ENCODE peak calls at places on chromosomes 5 and 9, in four cellular contexts. One of them, this sample, is unnamed.

GRCh38 chr5:150065886-150066285 is 20.5 kb downstream of the CSF1R start:
- DNase-seq in prostate gland: no peak
- DNase-seq in left ventricle myocardium inferior: no peak
- DNase-seq in fibroblast of lung: no peak
- DNase-seq in this sample: no peak

GRCh38 chr5:38825494-38825893 is 20.3 kb upstream of the OSMR start:
- DNase-seq in prostate gland: no peak
- DNase-seq in left ventricle myocardium inferior: no peak
- DNase-seq in fibroblast of lung: peak
- DNase-seq in this sample: no peak

GRCh38 chr5:78824826-78825225 is 160.3 kb downstream of the ARSB start:
- DNase-seq in prostate gland: no peak
- DNase-seq in left ventricle myocardium inferior: no peak
- DNase-seq in fibroblast of lung: peak
- DNase-seq in this sample: no peak

GRCh38 chr9:124708070-124708469 is 63.0 kb downstream of the NR6A1 start:
- DNase-seq in prostate gland: no peak
- DNase-seq in left ventricle myocardium inferior: no peak
- DNase-seq in fibroblast of lung: no peak
- DNase-seq in this sample: no peak

GRCh38 chr9:129241725-129242124 is 63.7 kb upstream of the IER5L start:
- DNase-seq in prostate gland: no peak
- DNase-seq in left ventricle myocardium inferior: peak
- DNase-seq in fibroblast of lung: no peak
- DNase-seq in this sample: no peak

GRCh38 chr9:69951411-69951810 is 92.2 kb upstream of the MAMDC2 start:
- DNase-seq in prostate gland: no peak
- DNase-seq in left ventricle myocardium inferior: no peak
- DNase-seq in fibroblast of lung: peak
- DNase-seq in this sample: no peak

GRCh38 chr9:112046181-112046580 is 128.9 kb downstream of the SUSD1 start:
- DNase-seq in prostate gland: no peak
- DNase-seq in left ventricle myocardium inferior: no peak
- DNase-seq in fibroblast of lung: peak
- DNase-seq in this sample: no peak

GRCh38 chr5:91910247-91910646 is 527.1 kb upstream of the ARRDC3 start:
- DNase-seq in prostate gland: no peak
- DNase-seq in left ventricle myocardium inferior: no peak
- DNase-seq in fibroblast of lung: no peak
- DNase-seq in this sample: no peak

GRCh38 chr9:125750656-125751035 is 3.5 kb downstream of the PBX3 start:
- DNase-seq in prostate gland: no peak
- DNase-seq in left ventricle myocardium inferior: no peak
- DNase-seq in fibroblast of lung: no peak
- DNase-seq in this sample: no peak
- H3K4me3 ChIP-seq in prostate gland: peak
- H3K4me3 ChIP-seq in left ventricle myocardium inferior: peak
- H3K4me3 ChIP-seq in fibroblast of lung: peak
- H3K4me3 ChIP-seq in this sample: no peak

GRCh38 chr5:61330879-61331406 is 1.1 kb upstream of the ZSWIM6 start:
- DNase-seq in prostate gland: peak
- DNase-seq in left ventricle myocardium inferior: peak
- DNase-seq in fibroblast of lung: peak
- DNase-seq in this sample: peak
- TF ChIP-seq CTCF in prostate gland: peak
- TF ChIP-seq CTCF in left ventricle myocardium inferior: peak
- TF ChIP-seq CTCF in fibroblast of lung: peak
- TF ChIP-seq CTCF in this sample: peak

GRCh38 chr5:140362311-140362710 is 2.3 kb downstream of the SLC4A9 start:
- DNase-seq in prostate gland: no peak
- DNase-seq in left ventricle myocardium inferior: no peak
- DNase-seq in fibroblast of lung: no peak
- DNase-seq in this sample: no peak

GRCh38 chr5:140363631-140364471 is 3.9 kb downstream of the SLC4A9 start:
- DNase-seq in prostate gland: no peak
- DNase-seq in left ventricle myocardium inferior: no peak
- DNase-seq in fibroblast of lung: no peak
- DNase-seq in this sample: no peak

GRCh38 chr5:140361901-140362300 is 1.9 kb downstream of the SLC4A9 start:
- DNase-seq in prostate gland: no peak
- DNase-seq in left ventricle myocardium inferior: no peak
- DNase-seq in fibroblast of lung: no peak
- DNase-seq in this sample: no peak

GRCh38 chr5:140364472-140364765 is 4.4 kb downstream of the SLC4A9 start:
- DNase-seq in prostate gland: no peak
- DNase-seq in left ventricle myocardium inferior: no peak
- DNase-seq in fibroblast of lung: no peak
- DNase-seq in this sample: no peak

DNA sequence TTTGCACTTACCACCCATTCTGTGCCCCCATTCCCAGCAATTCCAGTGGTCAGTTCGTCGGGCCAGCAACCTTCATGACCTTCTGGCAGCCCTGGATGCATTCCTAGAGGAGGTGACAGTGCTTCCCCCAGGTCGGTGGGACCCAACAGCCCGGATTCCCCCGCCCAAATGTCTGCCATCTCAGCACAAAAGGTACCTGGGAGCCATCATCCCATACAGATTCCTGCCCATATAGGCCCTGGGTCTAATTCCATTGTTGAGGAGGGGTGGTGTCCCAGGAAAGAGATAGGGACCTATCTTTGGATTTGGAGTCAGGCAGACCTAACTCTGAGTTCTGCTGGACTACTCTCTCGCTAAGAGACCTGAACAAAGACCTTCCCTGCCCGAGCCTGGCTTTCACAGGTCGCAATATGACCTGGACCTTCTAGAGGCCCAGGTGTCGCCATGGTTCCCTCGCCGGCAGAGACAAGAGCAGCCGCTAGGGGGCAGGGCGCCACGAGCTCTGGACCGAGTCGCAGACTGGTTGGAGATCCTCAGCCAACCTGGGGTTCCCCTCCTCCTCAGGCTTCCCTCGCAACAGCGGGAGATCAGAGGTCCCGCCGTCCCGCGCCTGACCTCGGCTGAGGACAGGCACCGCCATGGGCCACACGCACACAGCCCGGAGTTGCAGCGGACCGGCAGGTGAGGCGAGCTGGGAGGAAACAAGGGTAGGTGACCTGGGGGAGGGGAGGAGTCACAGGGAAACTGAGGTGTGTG is 3.1 kb downstream of the SLC4A9 start:
- DNase-seq in prostate gland: peak
- DNase-seq in left ventricle myocardium inferior: peak
- DNase-seq in fibroblast of lung: peak
- DNase-seq in this sample: no peak
- H3K4me3 ChIP-seq in prostate gland: peak
- H3K4me3 ChIP-seq in left ventricle myocardium inferior: peak
- H3K4me3 ChIP-seq in fibroblast of lung: peak
- H3K4me3 ChIP-seq in this sample: peak

GRCh38 chr9:98755006-98755618 is 41.2 kb downstream of the ANKS6 start:
- DNase-seq in prostate gland: no peak
- DNase-seq in left ventricle myocardium inferior: no peak
- DNase-seq in fibroblast of lung: no peak
- DNase-seq in this sample: no peak
- TF ChIP-seq CTCF in prostate gland: no peak
- TF ChIP-seq CTCF in left ventricle myocardium inferior: no peak
- TF ChIP-seq CTCF in fibroblast of lung: no peak
- TF ChIP-seq CTCF in this sample: no peak

GRCh38 chr9:121286688-121286972 is 18.7 kb downstream of the GSN start:
- DNase-seq in prostate gland: no peak
- DNase-seq in left ventricle myocardium inferior: no peak
- DNase-seq in fibroblast of lung: no peak
- DNase-seq in this sample: no peak

GRCh38 chr9:121286973-121287721 is 19.2 kb downstream of the GSN start:
- DNase-seq in prostate gland: peak
- DNase-seq in left ventricle myocardium inferior: peak
- DNase-seq in fibroblast of lung: peak
- DNase-seq in this sample: no peak

GRCh38 chr9:121289554-121290370 is 21.8 kb downstream of the GSN start:
- DNase-seq in prostate gland: no peak
- DNase-seq in left ventricle myocardium inferior: no peak
- DNase-seq in fibroblast of lung: no peak
- DNase-seq in this sample: no peak

GRCh38 chr9:121288557-121288873 is 20.6 kb downstream of the GSN start:
- DNase-seq in prostate gland: no peak
- DNase-seq in left ventricle myocardium inferior: no peak
- DNase-seq in fibroblast of lung: no peak
- DNase-seq in this sample: no peak

DNA sequence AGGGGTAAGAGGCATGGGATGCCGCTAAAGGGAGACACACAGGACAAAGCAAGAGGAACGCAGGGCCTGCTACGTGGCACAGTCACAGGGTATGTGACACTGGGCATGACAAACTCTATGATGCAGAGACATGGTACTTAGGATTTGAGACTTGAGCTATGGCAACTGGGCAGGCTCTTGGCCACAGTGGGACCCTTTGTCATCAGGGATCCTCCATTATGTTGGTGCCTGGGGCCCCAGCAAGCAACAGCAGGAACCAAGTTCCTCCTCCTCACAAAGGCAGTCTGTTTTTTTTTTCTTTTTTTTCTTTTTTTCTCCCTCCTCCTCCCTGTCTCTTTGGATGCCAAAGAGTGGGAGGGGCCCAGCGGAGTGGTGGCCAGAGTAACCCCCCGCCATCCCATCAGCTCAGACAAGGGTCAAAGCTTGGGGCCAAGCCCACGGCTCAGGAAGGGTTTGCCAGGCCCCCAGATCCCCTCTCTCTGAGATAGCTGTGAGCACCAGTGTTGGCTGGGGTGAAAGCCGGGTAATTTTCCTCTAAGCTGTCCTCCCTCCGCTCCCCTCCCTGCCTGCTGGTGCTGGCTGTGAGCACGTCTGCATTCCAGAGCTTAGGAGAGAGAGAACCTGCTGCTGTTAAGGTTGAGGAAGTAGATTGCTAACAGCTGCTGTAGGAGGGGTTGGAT is 21.1 kb downstream of the GSN start:
- DNase-seq in prostate gland: peak
- DNase-seq in left ventricle myocardium inferior: peak
- DNase-seq in fibroblast of lung: peak
- DNase-seq in this sample: no peak
- H3K4me3 ChIP-seq in prostate gland: no peak
- H3K4me3 ChIP-seq in left ventricle myocardium inferior: peak
- H3K4me3 ChIP-seq in fibroblast of lung: no peak
- H3K4me3 ChIP-seq in this sample: no peak

DNA sequence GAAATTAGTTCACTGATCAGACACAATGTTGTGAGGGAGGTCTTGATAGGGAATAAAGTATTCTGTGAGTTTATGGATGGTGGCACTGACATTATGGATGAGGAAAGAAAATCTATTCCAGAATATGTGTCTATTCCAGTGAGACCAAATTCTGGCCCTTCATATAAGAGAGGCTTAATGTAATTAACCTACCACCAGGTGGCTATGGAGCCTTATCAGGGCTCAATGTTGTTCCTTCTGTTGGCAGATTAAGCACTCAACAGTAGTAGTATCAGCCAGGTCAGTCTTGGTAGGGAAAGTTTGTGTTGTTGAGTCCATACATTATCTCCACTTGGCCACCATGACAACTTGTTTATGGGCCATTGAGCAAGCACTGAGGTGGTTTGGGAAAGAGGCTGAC is 41.7 kb upstream of the BARX1 start:
- DNase-seq in prostate gland: no peak
- DNase-seq in left ventricle myocardium inferior: no peak
- DNase-seq in fibroblast of lung: no peak
- DNase-seq in this sample: no peak
- TF ChIP-seq CTCF in prostate gland: no peak
- TF ChIP-seq CTCF in left ventricle myocardium inferior: no peak
- TF ChIP-seq CTCF in fibroblast of lung: no peak
- TF ChIP-seq CTCF in this sample: peak

GRCh38 chr9:89536145-89536574 is 38.2 kb upstream of the SEMA4D start:
- DNase-seq in prostate gland: no peak
- DNase-seq in left ventricle myocardium inferior: no peak
- DNase-seq in fibroblast of lung: no peak
- DNase-seq in this sample: no peak
- H3K4me3 ChIP-seq in prostate gland: no peak
- H3K4me3 ChIP-seq in left ventricle myocardium inferior: no peak
- H3K4me3 ChIP-seq in fibroblast of lung: no peak
- H3K4me3 ChIP-seq in this sample: no peak

DNA sequence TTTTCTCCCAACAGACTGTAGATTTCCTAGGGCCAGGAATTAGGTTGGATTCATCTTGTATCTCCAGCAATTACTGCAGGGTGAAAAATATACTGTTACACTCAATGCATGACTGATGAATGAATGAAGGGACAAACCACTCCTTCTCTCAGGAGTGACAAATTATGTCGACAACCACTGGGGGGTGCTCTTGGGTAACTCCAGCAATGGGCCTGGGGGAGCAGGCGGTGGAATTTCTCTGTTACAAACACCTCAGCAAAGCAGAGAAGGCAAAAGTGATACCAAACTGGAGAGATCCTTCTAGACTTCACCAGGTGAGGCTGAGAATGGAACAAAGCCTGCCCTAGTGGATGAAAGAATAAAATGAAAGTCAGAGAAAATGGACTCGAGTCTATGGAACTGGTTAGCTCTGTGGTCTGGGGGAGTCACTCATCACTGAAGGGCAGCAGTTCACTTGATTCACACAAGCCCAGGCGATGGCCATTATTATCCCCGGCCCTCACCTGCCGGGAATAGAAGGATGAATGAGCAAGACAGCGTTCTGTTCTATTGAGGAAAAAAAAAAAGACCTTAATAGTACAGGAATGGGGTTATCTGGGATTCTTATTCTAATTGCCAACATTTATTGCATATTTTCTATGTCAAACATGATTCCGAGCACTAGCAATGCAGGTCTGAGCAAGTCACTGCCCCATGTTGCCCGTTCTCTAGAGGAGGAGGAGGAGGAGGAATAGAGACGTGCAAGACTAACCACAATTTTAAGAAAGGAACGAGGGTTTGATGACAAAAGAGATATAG is 341.1 kb downstream of the ASTN2 start:
- DNase-seq in prostate gland: peak
- DNase-seq in left ventricle myocardium inferior: no peak
- DNase-seq in fibroblast of lung: no peak
- DNase-seq in this sample: no peak
- TF ChIP-seq CTCF in prostate gland: peak
- TF ChIP-seq CTCF in left ventricle myocardium inferior: peak
- TF ChIP-seq CTCF in fibroblast of lung: peak
- TF ChIP-seq CTCF in this sample: peak

GRCh38 chr5:59768204-59769040 is 125.1 kb downstream of the PDE4D start:
- DNase-seq in prostate gland: peak
- DNase-seq in left ventricle myocardium inferior: peak
- DNase-seq in fibroblast of lung: peak
- DNase-seq in this sample: peak

GRCh38 chr5:59765446-59765845 is 128.1 kb downstream of the PDE4D start:
- DNase-seq in prostate gland: no peak
- DNase-seq in left ventricle myocardium inferior: no peak
- DNase-seq in fibroblast of lung: no peak
- DNase-seq in this sample: no peak

GRCh38 chr5:59767753-59768159 is 125.8 kb downstream of the PDE4D start:
- DNase-seq in prostate gland: no peak
- DNase-seq in left ventricle myocardium inferior: no peak
- DNase-seq in fibroblast of lung: no peak
- DNase-seq in this sample: no peak

GRCh38 chr5:59764361-59764760 is 129.2 kb downstream of the PDE4D start:
- DNase-seq in prostate gland: no peak
- DNase-seq in left ventricle myocardium inferior: no peak
- DNase-seq in fibroblast of lung: no peak
- DNase-seq in this sample: no peak

DNA sequence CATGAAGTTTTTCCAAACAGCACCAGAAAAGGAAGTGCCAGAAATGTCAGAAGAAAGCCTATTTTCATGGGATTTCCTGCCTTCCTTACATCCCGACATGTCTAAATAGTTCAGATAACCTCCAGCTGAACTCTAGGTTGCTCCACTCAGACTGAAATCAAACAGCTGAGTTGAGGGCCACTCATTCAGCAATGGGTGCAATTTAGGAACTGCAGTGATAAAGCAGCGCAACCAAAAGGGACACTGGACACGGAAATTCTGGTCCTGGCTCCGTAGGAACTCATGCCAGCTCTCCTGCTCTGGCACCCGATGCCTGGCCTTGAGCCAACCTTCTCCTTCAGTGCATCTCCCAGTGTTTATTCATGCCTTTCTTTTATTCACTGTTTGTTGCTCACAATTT is 127.1 kb downstream of the PDE4D start:
- DNase-seq in prostate gland: peak
- DNase-seq in left ventricle myocardium inferior: no peak
- DNase-seq in fibroblast of lung: peak
- DNase-seq in this sample: no peak
- H3K4me3 ChIP-seq in prostate gland: peak
- H3K4me3 ChIP-seq in left ventricle myocardium inferior: peak
- H3K4me3 ChIP-seq in fibroblast of lung: no peak
- H3K4me3 ChIP-seq in this sample: no peak